ENCODE peak calls at places on chromosomes 4 and X, in six cellular contexts. L, V, K, X, U and F are unnamed samples. For H3K9me3 and H3K27me3, the result is how much of the 10 kb centered on the place peaks cover.

GRCh38 chr4:94766856-94767255 is 9.1 kb downstream of the BMPR1B start:
- DNase-seq in L (no peak), V (no peak), K (no peak), X (no peak), U (no peak), F (no peak)

GRCh38 chr4:157072002-157072401 is 3.9 kb upstream of the GLRB start:
- DNase-seq in L (no peak), V (no peak), K (no peak), X (no peak), U (no peak), F (no peak)

GRCh38 chr4:56245547-56246229 is 141.6 kb downstream of the AASDH start:
- DNase-seq in L (no peak), V (no peak), K (no peak), X (no peak), U (no peak), F (no peak)

GRCh38 chr4:80225628-80226027 is 28.3 kb downstream of the PRDM8 start:
- DNase-seq in L (no peak), V (no peak), K (no peak), X (no peak), U (no peak), F (no peak)

GRCh38 chr4:57465321-57466056 is 355.3 kb upstream of the IGFBP7 start:
- DNase-seq in L (no peak), V (no peak), K (no peak), X (no peak), U (no peak), F (no peak)

GRCh38 chrX:15146515-15146914 is 123.4 kb downstream of the ASB9 start:
- DNase-seq in L (no peak), V (peak), K (no peak), X (peak), U (no peak), F (peak)

GRCh38 chr4:71470547-71470946 is 131.7 kb downstream of the SLC4A4 start:
- DNase-seq in L (no peak), V (no peak), K (no peak), X (no peak), U (no peak), F (no peak)

GRCh38 chr4:6302869-6303268 is 33.2 kb downstream of the WFS1 start:
- DNase-seq in L (no peak), V (no peak), K (no peak), X (no peak), U (no peak), F (no peak)

GRCh38 chrX:115892787-115893671 is 277.5 kb upstream of the AGTR2 start:
- DNase-seq in L (peak), V (peak), K (no peak), X (no peak), U (no peak), F (no peak)

GRCh38 chrX:42577936-42578335 is 200.0 kb downstream of the PPP1R2C start:
- DNase-seq in L (no peak), V (no peak), K (no peak), X (no peak), U (no peak), F (no peak)

DNA sequence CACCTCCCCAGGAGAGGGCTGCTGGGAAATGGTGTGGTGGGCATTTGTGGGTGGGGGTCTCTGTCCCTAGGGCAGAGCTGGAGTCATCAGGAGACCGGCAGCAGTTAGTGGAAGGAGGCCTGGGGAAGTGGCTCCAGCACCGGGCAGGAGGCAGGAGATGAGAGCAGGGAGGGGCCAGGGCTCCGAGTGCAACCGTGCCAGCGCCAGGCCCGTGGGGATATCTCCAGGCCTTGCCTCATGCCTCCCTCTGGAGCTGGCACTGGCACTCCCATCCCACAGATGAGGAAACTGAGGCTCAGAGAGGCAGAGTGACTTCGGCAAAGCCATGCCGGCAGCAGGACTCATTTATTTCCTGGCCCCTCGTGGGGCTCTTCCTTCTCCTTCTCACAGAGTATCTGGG is 83.5 kb downstream of the HMX1 start:
- DNase-seq in L (no peak), V (no peak), K (no peak), X (no peak), U (no peak), F (no peak)
- H3K9me3 ChIP-seq in L (under half), V (under half), K (under half), X (under half), U (under half), F (under half)

DNA sequence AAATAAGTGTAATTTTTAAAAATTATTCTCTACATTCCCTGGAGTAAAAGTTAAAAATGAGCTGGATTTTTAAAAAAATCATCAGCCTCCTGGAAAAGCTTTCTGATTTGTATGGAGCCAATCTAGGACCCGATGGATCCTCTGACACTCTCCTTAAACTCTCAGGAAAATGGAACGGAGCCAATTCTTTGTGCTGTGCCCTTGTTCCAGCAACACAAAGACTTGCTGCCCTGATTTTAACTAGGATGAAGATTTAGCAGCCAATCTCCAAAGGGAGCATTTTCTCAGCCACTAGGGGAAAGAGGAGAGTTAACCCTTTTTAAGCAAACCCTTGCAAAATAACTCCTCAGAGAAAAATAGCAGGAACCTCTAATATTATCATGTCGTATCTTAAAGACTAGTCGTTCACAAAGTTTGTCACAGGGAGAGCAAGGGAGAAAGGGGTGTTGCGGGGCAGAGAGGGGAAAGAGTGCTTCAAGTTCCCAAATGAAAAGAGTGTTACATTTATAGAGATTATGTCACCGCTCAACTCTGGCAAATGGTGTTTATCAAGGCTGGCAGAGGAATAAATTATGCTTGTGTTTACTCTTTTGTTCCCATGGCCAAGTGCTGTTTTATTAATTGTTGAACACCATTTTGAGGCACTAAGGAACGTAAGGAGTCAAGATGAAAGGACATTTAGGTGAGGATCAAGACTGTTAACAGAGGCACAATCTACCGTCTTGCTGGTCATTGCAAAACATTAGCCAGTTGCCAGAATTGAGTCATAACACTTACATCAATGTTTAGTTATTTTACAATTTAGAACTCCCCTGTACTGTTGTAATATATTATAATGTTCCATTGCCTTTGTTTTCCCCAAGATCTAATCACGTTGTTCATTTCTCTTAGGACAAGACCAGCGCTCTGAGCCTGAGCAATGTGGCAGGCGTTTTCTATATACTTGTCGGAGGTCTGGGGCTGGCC is 250.7 kb downstream of the THOC2 start:
- DNase-seq in L (no peak), V (no peak), K (no peak), X (no peak), U (peak), F (no peak)
- H3K4me3 ChIP-seq in L (no peak), V (peak), K (no peak), X (no peak), U (no peak), F (no peak)

GRCh38 chr4:13540446-13541175 is 3.7 kb downstream of the NKX3-2 start:
- DNase-seq in L (no peak), V (no peak), K (no peak), X (no peak), U (no peak), F (no peak)

GRCh38 chr4:13541720-13542576 is 2.4 kb downstream of the NKX3-2 start:
- DNase-seq in L (no peak), V (no peak), K (no peak), X (no peak), U (no peak), F (no peak)

GRCh38 chr4:13542577-13543042 is 1.7 kb downstream of the NKX3-2 start:
- DNase-seq in L (no peak), V (no peak), K (no peak), X (no peak), U (no peak), F (no peak)

GRCh38 chr4:13539721-13540445 is 4.4 kb downstream of the NKX3-2 start:
- DNase-seq in L (no peak), V (no peak), K (no peak), X (no peak), U (no peak), F (no peak)

GRCh38 chr4:13541176-13541604 is 3.1 kb downstream of the NKX3-2 start:
- DNase-seq in L (no peak), V (no peak), K (no peak), X (no peak), U (no peak), F (no peak)
- H3K27me3 ChIP-seq in L (half or more), V (under half), K (half or more), X (half or more), U (half or more), F (under half)

GRCh38 chr4:73922317-73922716 is 53.1 kb downstream of the CXCL1 start:
- DNase-seq in L (no peak), V (no peak), K (no peak), X (no peak), U (no peak), F (no peak)

GRCh38 chr4:73919691-73920090 is 50.5 kb downstream of the CXCL1 start:
- DNase-seq in L (no peak), V (no peak), K (no peak), X (no peak), U (no peak), F (no peak)

GRCh38 chr4:73922766-73923630 is 53.8 kb downstream of the CXCL1 start:
- DNase-seq in L (no peak), V (no peak), K (no peak), X (no peak), U (no peak), F (peak)

GRCh38 chr4:73918058-73918457 is 48.9 kb downstream of the CXCL1 start:
- DNase-seq in L (no peak), V (no peak), K (no peak), X (no peak), U (no peak), F (peak)

GRCh38 chr4:73923631-73923937 is 54.4 kb downstream of the CXCL1 start:
- DNase-seq in L (no peak), V (no peak), K (no peak), X (no peak), U (no peak), F (no peak)
- H3K9me3 ChIP-seq in L (under half), V (under half), K (under half), X (under half), U (under half), F (under half)

GRCh38 chrX:131331152-131331551 is 42.0 kb upstream of the IGSF1 start:
- DNase-seq in L (no peak), V (no peak), K (no peak), X (no peak), U (no peak), F (no peak)
- H3K4me3 ChIP-seq in L (no peak), V (no peak), K (no peak), X (no peak), U (no peak), F (no peak)

GRCh38 chr4:16085822-16086221 is 2.0 kb upstream of the PROM1 start:
- DNase-seq in L (no peak), V (no peak), K (no peak), X (no peak), U (no peak), F (no peak)
- H3K27me3 ChIP-seq in L (under half), V (under half), K (under half), X (under half), U (under half), F (under half)